ENCODE peak calls at places on chromosomes 11 and 22, in five cellular contexts. A is HL-60, W is right atrium auricular region, L is tibial artery, X is tibial nerve. T is an unnamed sample.

GRCh38 chr22:46297151-46297819 is 615 bp downstream of the GTSE1 start:
- DNase-seq in A (no peak), W (no peak), X (no peak), L (no peak), T (no peak)

GRCh38 chr11:106202935-106203620 is 125.6 kb downstream of the AASDHPPT start:
- DNase-seq in X (no peak), W (no peak), A (no peak), L (no peak), T (no peak)

GRCh38 chr11:36453678-36454077 is 56.4 kb downstream of the TRAF6 start:
- DNase-seq in L (no peak), W (no peak), X (no peak), A (peak; percentile 48), T (no peak)

GRCh38 chr11:47330002-47330911 is 22.2 kb downstream of the MYBPC3 start:
- DNase-seq in X (no peak), L (no peak), W (no peak), A (no peak), T (no peak)

GRCh38 chr11:73464347-73464746 is 88.1 kb downstream of the RELT start:
- DNase-seq in W (no peak), L (no peak), X (no peak), A (no peak), T (no peak)

GRCh38 chr22:17120281-17120680 is 879 bp downstream of the TMEM121B start:
- DNase-seq in A (no peak), X (no peak), L (no peak), W (no peak), T (no peak)

GRCh38 chr11:94020777-94021615 is at the start of gene HEPHL1:
- DNase-seq in W (no peak), X (no peak), L (no peak), A (no peak), T (no peak)

GRCh38 chr11:2930705-2931415 is 1.6 kb upstream of the PHLDA2 start:
- DNase-seq in L (peak; percentile 57), A (peak; percentile 38), X (no peak), W (no peak), T (no peak)

GRCh38 chr11:12556788-12557384 is 117.3 kb upstream of the TEAD1 start:
- DNase-seq in W (peak; percentile 73), X (peak; percentile 59), L (peak; percentile 72), A (no peak), T (peak; percentile 93)

GRCh38 chr11:129710423-129710822 is 105.2 kb upstream of the TMEM45B start:
- DNase-seq in X (no peak), W (no peak), A (no peak), L (peak; percentile 8), T (no peak)

GRCh38 chr11:124898711-124899110 is 1.0 kb upstream of the ROBO4 start:
- DNase-seq in A (no peak), L (no peak), X (peak; percentile 7), W (no peak), T (no peak)

GRCh38 chr11:75277211-75277805 is 36.7 kb downstream of the TPBGL start:
- DNase-seq in X (no peak), W (no peak), L (peak; percentile 13), A (no peak), T (no peak)

GRCh38 chr22:44091021-44091721 is 67.1 kb downstream of the PARVB start:
- DNase-seq in W (no peak), A (no peak), X (no peak), L (no peak), T (no peak)

GRCh38 chr11:2932850-2933251 is 3.6 kb upstream of the PHLDA2 start:
- DNase-seq in W (no peak), L (no peak), A (no peak), X (no peak), T (no peak)

GRCh38 chr11:65504671-65505433 is 6.0 kb downstream of the MALAT1 start:
- DNase-seq in W (no peak), X (no peak), L (no peak), A (no peak), T (no peak)

GRCh38 chr11:11010624-11011127 is 152.8 kb upstream of the ZBED5 start:
- DNase-seq in A (no peak), X (peak; percentile 28), L (peak; percentile 43), W (peak; percentile 61), T (no peak)

GRCh38 chr11:34633990-34634725 is 13.3 kb downstream of the EHF start:
- DNase-seq in X (peak; percentile 38), L (no peak), W (no peak), A (peak; percentile 63), T (no peak)

GRCh38 chr11:5275369-5276110 is 5.8 kb upstream of the HBE1 start:
- DNase-seq in W (no peak), A (no peak), X (no peak), L (no peak), T (no peak)

GRCh38 chr11:46674463-46675287 is 25.7 kb downstream of the ARHGAP1 start:
- DNase-seq in W (no peak), A (no peak), L (no peak), X (no peak), T (no peak)

GRCh38 chr11:69699213-69699612 is 4.6 kb downstream of the FGF19 start:
- DNase-seq in W (no peak), X (no peak), A (no peak), L (no peak), T (no peak)

GRCh38 chr11:65180877-65181568 is 705 bp upstream of the CAPN1 start:
- DNase-seq in L (peak; percentile 29), A (peak; percentile 58), X (peak; percentile 17), W (no peak), T (no peak)

GRCh38 chr11:116185551-116185950 is 587.2 kb downstream of the BUD13 start:
- DNase-seq in X (no peak), A (no peak), W (no peak), L (no peak), T (no peak)

GRCh38 chr11:57288771-57289579 is 35.8 kb downstream of the TNKS1BP1 start:
- DNase-seq in X (no peak), W (no peak), A (no peak), L (no peak), T (no peak)

GRCh38 chr11:36744375-36745168 is 146.5 kb upstream of the RAG2 start:
- DNase-seq in A (peak; percentile 44), W (peak; percentile 79), X (peak; percentile 76), L (peak; percentile 80), T (no peak)

GRCh38 chr22:43113516-43114251 is 3.1 kb downstream of the BIK start:
- DNase-seq in W (no peak), X (no peak), A (no peak), L (no peak), T (no peak)

GRCh38 chr11:66328307-66329144 is 7.7 kb downstream of the RIN1 start:
- DNase-seq in A (peak; percentile 63), X (peak; percentile 80), W (peak; percentile 89), L (peak; percentile 66), T (no peak)

GRCh38 chr11:128695539-128696221 is 1.8 kb downstream of the FLI1 start:
- DNase-seq in A (peak; percentile 97), W (no peak), X (peak; percentile 57), L (peak; percentile 66), T (no peak)

GRCh38 chr11:102940714-102941588 is 14.6 kb downstream of the MMP13 start:
- DNase-seq in X (peak; percentile 36), A (peak; percentile 40), L (no peak), W (no peak), T (no peak)

GRCh38 chr11:120125509-120125908 is 12.4 kb downstream of the TRIM29 start:
- DNase-seq in A (no peak), W (no peak), X (no peak), L (no peak), T (no peak)

GRCh38 chr11:79045811-79046304 is 395.0 kb downstream of the TENM4 start:
- DNase-seq in W (no peak), A (no peak), X (no peak), L (no peak), T (no peak)

GRCh38 chr11:19327280-19327679 is 86.5 kb upstream of the E2F8 start:
- DNase-seq in W (no peak), L (no peak), A (no peak), X (no peak), T (no peak)
- TF ChIP-seq CTCF in W (no peak), L (no peak), A (no peak), X (no peak), T (no peak)

GRCh38 chr22:37953062-37953436 is 352 bp downstream of the C22orf23 start:
- DNase-seq in W (peak; percentile 62), L (no peak), A (peak; percentile 47), X (peak; percentile 22), T (no peak)

GRCh38 chr22:37953437-37954179 is at the start of the genes C22orf23 and POLR2F:
- DNase-seq in A (peak; percentile 89), L (peak; percentile 96), X (peak; percentile 92), W (peak; percentile 95), T (peak; percentile 98)

GRCh38 chr22:37957232-37957631 is 3.7 kb downstream of the POLR2F start:
- DNase-seq in A (no peak), W (no peak), X (no peak), L (no peak), T (no peak)

DNA sequence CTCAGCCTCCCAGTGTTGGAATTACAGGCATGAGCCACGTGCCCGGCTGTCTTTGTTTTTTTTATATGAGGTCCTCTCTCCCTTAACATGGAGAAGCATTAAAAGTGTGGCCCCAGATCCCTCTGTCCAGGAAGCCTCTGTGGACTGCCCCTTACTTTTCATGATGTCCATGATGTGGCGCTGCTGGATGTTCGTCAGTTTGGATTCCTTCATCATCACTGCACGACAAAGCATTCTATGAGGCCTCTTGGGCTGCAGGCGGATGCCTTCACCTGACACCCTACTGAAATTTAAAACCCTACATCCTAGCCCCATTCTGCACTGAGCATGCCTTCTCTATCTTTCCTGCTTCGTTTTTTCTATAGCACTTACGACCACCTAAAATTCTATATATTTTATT is 2.1 kb downstream of the C22orf23 start:
- DNase-seq in X (no peak), W (no peak), L (no peak), A (no peak), T (no peak)
- TF ChIP-seq CTCF in X (no peak), W (no peak), L (no peak), A (no peak), T (no peak)

GRCh38 chr11:29019960-29020683 is 911.9 kb downstream of the METTL15 start:
- DNase-seq in W (no peak), X (no peak), L (no peak), A (no peak), T (no peak)
- TF ChIP-seq CTCF in W (peak; percentile 19), X (no peak), L (no peak), A (no peak), T (no peak)

GRCh38 chr11:208177-208916 is 839 bp downstream of the RIC8A start:
- DNase-seq in W (peak; percentile 78), A (peak; percentile 69), L (peak; percentile 75), X (peak; percentile 56), T (peak; percentile 93)

GRCh38 chr11:207213-208176 is at the start of the genes BET1L and RIC8A:
- DNase-seq in X (peak; percentile 96), L (peak; percentile 99), W (peak; percentile 97), A (peak; percentile 100), T (peak; percentile 99)

GRCh38 chr11:209275-210121 is 2.0 kb downstream of the RIC8A start:
- DNase-seq in W (no peak), A (no peak), L (no peak), X (no peak), T (no peak)

GRCh38 chr11:210122-210802 is 2.8 kb downstream of the RIC8A start:
- DNase-seq in X (no peak), A (no peak), W (no peak), L (no peak), T (no peak)

DNA sequence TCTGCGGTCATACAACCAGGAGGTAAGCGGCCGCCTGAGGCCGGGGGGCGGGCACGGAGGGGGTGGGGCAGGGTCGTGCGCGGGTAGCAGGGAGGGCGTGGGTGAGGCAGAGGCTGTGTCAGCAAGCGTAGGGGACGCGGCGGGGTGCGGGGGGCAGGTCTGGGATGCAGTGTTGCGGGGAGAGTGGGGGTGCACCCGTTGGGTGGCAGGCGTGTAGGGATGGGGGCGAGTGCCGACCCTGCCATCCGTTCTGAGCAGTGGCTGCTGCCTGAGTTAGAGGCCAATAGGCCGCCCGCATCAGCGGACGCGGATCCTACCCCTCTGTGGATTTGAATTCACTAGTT is 1.4 kb downstream of the RIC8A start:
- DNase-seq in L (no peak), X (no peak), A (no peak), W (no peak), T (no peak)
- TF ChIP-seq CTCF in L (no peak), X (no peak), A (no peak), W (no peak), T (no peak)